ENCODE peak calls at places on chromosomes 3 and 15, in eight cellular contexts. One of them, this sample, is unnamed.

GRCh38 chr3:111913163-111913763 is 54.2 kb downstream of the PHLDB2 start:
- DNase-seq in NCI-H1105: no peak
- DNase-seq in ELF-1: peak
- DNase-seq in amniotic epithelial cell: no peak
- DNase-seq in amygdala: no peak
- DNase-seq in H54: no peak
- DNase-seq in skeletal muscle cell: no peak
- DNase-seq in activated gamma-delta T cell treated with Interleukin-2 at 50 U/mL for 16 hours: no peak
- DNase-seq in this sample: no peak

GRCh38 chr3:171789759-171790505 is 20.4 kb downstream of the PLD1 start:
- DNase-seq in NCI-H1105: no peak
- DNase-seq in amniotic epithelial cell: no peak
- DNase-seq in activated gamma-delta T cell treated with Interleukin-2 at 50 U/mL for 16 hours: no peak
- DNase-seq in ELF-1: no peak
- DNase-seq in H54: no peak
- DNase-seq in amygdala: no peak
- DNase-seq in skeletal muscle cell: no peak
- DNase-seq in this sample: no peak

GRCh38 chr3:78562318-78562717 is 1205.5 kb downstream of the ROBO1 start:
- DNase-seq in amygdala: no peak
- DNase-seq in skeletal muscle cell: no peak
- DNase-seq in amniotic epithelial cell: no peak
- DNase-seq in ELF-1: no peak
- DNase-seq in NCI-H1105: no peak
- DNase-seq in activated gamma-delta T cell treated with Interleukin-2 at 50 U/mL for 16 hours: no peak
- DNase-seq in H54: no peak
- DNase-seq in this sample: no peak

GRCh38 chr3:188319569-188319968 is 165.6 kb downstream of the LPP start:
- DNase-seq in skeletal muscle cell: no peak
- DNase-seq in ELF-1: no peak
- DNase-seq in amniotic epithelial cell: peak
- DNase-seq in NCI-H1105: no peak
- DNase-seq in activated gamma-delta T cell treated with Interleukin-2 at 50 U/mL for 16 hours: no peak
- DNase-seq in amygdala: no peak
- DNase-seq in H54: no peak
- DNase-seq in this sample: no peak

GRCh38 chr3:175001091-175001490 is 142.0 kb downstream of the NAALADL2 start:
- DNase-seq in activated gamma-delta T cell treated with Interleukin-2 at 50 U/mL for 16 hours: no peak
- DNase-seq in amniotic epithelial cell: peak
- DNase-seq in amygdala: no peak
- DNase-seq in H54: no peak
- DNase-seq in ELF-1: no peak
- DNase-seq in NCI-H1105: no peak
- DNase-seq in skeletal muscle cell: no peak
- DNase-seq in this sample: no peak

GRCh38 chr3:134074790-134075567 is 45.3 kb upstream of the SLCO2A1 start:
- DNase-seq in amygdala: no peak
- DNase-seq in ELF-1: no peak
- DNase-seq in H54: no peak
- DNase-seq in NCI-H1105: no peak
- DNase-seq in skeletal muscle cell: no peak
- DNase-seq in amniotic epithelial cell: no peak
- DNase-seq in activated gamma-delta T cell treated with Interleukin-2 at 50 U/mL for 16 hours: no peak
- DNase-seq in this sample: no peak

GRCh38 chr3:51243919-51244318 is 141.2 kb upstream of the MANF start:
- DNase-seq in NCI-H1105: no peak
- DNase-seq in activated gamma-delta T cell treated with Interleukin-2 at 50 U/mL for 16 hours: no peak
- DNase-seq in skeletal muscle cell: no peak
- DNase-seq in amniotic epithelial cell: no peak
- DNase-seq in ELF-1: no peak
- DNase-seq in amygdala: no peak
- DNase-seq in H54: no peak
- DNase-seq in this sample: no peak

GRCh38 chr3:100928638-100929428 is 64.4 kb downstream of the ABI3BP start:
- DNase-seq in amniotic epithelial cell: peak
- DNase-seq in NCI-H1105: no peak
- DNase-seq in H54: no peak
- DNase-seq in skeletal muscle cell: peak
- DNase-seq in ELF-1: no peak
- DNase-seq in amygdala: no peak
- DNase-seq in activated gamma-delta T cell treated with Interleukin-2 at 50 U/mL for 16 hours: no peak
- DNase-seq in this sample: no peak

GRCh38 chr3:173465112-173465511 is 67.6 kb downstream of the NLGN1 start:
- DNase-seq in amygdala: no peak
- DNase-seq in activated gamma-delta T cell treated with Interleukin-2 at 50 U/mL for 16 hours: no peak
- DNase-seq in NCI-H1105: no peak
- DNase-seq in H54: peak
- DNase-seq in ELF-1: no peak
- DNase-seq in amniotic epithelial cell: peak
- DNase-seq in skeletal muscle cell: peak
- DNase-seq in this sample: no peak

GRCh38 chr3:121969631-121970030 is 52.4 kb downstream of the ILDR1 start:
- DNase-seq in activated gamma-delta T cell treated with Interleukin-2 at 50 U/mL for 16 hours: no peak
- DNase-seq in amygdala: no peak
- DNase-seq in ELF-1: no peak
- DNase-seq in H54: no peak
- DNase-seq in amniotic epithelial cell: peak
- DNase-seq in NCI-H1105: no peak
- DNase-seq in skeletal muscle cell: no peak
- DNase-seq in this sample: no peak

GRCh38 chr15:25668901-25669300 is 194.2 kb downstream of the ATP10A start:
- DNase-seq in amniotic epithelial cell: no peak
- DNase-seq in activated gamma-delta T cell treated with Interleukin-2 at 50 U/mL for 16 hours: no peak
- DNase-seq in skeletal muscle cell: no peak
- DNase-seq in amygdala: no peak
- DNase-seq in H54: no peak
- DNase-seq in NCI-H1105: no peak
- DNase-seq in ELF-1: no peak
- DNase-seq in this sample: no peak

GRCh38 chr3:63977893-63978292 is 45.4 kb downstream of the PSMD6 start:
- DNase-seq in H54: no peak
- DNase-seq in ELF-1: no peak
- DNase-seq in NCI-H1105: no peak
- DNase-seq in amygdala: no peak
- DNase-seq in skeletal muscle cell: no peak
- DNase-seq in amniotic epithelial cell: peak
- DNase-seq in activated gamma-delta T cell treated with Interleukin-2 at 50 U/mL for 16 hours: no peak
- DNase-seq in this sample: no peak

GRCh38 chr15:84981711-84982300 is at the start of gene PDE8A:
- DNase-seq in amniotic epithelial cell: peak
- DNase-seq in H54: peak
- DNase-seq in skeletal muscle cell: no peak
- DNase-seq in amygdala: no peak
- DNase-seq in ELF-1: peak
- DNase-seq in activated gamma-delta T cell treated with Interleukin-2 at 50 U/mL for 16 hours: peak
- DNase-seq in NCI-H1105: no peak
- DNase-seq in this sample: peak

GRCh38 chr15:70309035-70309434 is 211.3 kb upstream of the TLE3 start:
- DNase-seq in amniotic epithelial cell: no peak
- DNase-seq in activated gamma-delta T cell treated with Interleukin-2 at 50 U/mL for 16 hours: no peak
- DNase-seq in H54: no peak
- DNase-seq in amygdala: no peak
- DNase-seq in ELF-1: no peak
- DNase-seq in NCI-H1105: no peak
- DNase-seq in skeletal muscle cell: no peak
- DNase-seq in this sample: no peak

GRCh38 chr3:143152043-143152442 is 32.5 kb downstream of the CHST2 start:
- DNase-seq in skeletal muscle cell: no peak
- DNase-seq in ELF-1: no peak
- DNase-seq in amygdala: no peak
- DNase-seq in NCI-H1105: no peak
- DNase-seq in H54: no peak
- DNase-seq in amniotic epithelial cell: no peak
- DNase-seq in activated gamma-delta T cell treated with Interleukin-2 at 50 U/mL for 16 hours: no peak
- DNase-seq in this sample: no peak

GRCh38 chr3:136671921-136672320 is 80.3 kb downstream of the STAG1 start:
- DNase-seq in activated gamma-delta T cell treated with Interleukin-2 at 50 U/mL for 16 hours: no peak
- DNase-seq in ELF-1: no peak
- DNase-seq in amniotic epithelial cell: peak
- DNase-seq in NCI-H1105: no peak
- DNase-seq in amygdala: no peak
- DNase-seq in H54: no peak
- DNase-seq in skeletal muscle cell: no peak
- DNase-seq in this sample: no peak

This sample was measured in transverse colon.